ENCODE peak calls at places on chromosomes 11 and 22, in ten cellular contexts. A is spleen; Z is ovary; S is SJSA1; E is uterus; K is thoracic aorta; T is adrenal gland; D is effector memory CD4-positive, alpha-beta T cell; B is heart right ventricle; X is fibroblast of lung. C is an unnamed sample. For H3K27me3, the result is how much of the 10 kb centered on the place peaks cover.

GRCh38 chr22:19393704-19394103 is 37.8 kb downstream of the HIRA start:
- DNase-seq in A (no peak), Z (no peak), S (no peak), E (no peak), K (no peak), T (no peak), D (no peak), B (no peak), X (no peak), C (no peak)

GRCh38 chr22:43241699-43242386 is 54.9 kb upstream of the TTLL12 start:
- DNase-seq in A (no peak), Z (no peak), S (no peak), E (no peak), K (no peak), T (no peak), D (no peak), B (no peak), X (no peak), C (no peak)

GRCh38 chr22:18076060-18076497 is 1.7 kb upstream of the PEX26 start:
- DNase-seq in A (no peak), Z (peak), S (peak), E (peak), K (no peak), T (peak), D (no peak), B (peak), X (peak), C (no peak)

GRCh38 chr11:1041936-1042608 is 5.6 kb upstream of the MUC6 start:
- DNase-seq in A (peak), Z (no peak), S (no peak), E (no peak), K (no peak), T (no peak), D (no peak), B (no peak), X (no peak), C (no peak)

GRCh38 chr22:42261266-42261665 is 9.2 kb downstream of the TCF20 start:
- DNase-seq in A (no peak), Z (no peak), S (no peak), E (no peak), K (no peak), T (no peak), D (no peak), B (no peak), X (peak), C (no peak)

GRCh38 chr11:65323813-65324212 is 9.1 kb downstream of the CDC42EP2 start:
- DNase-seq in A (no peak), Z (no peak), S (no peak), E (no peak), K (no peak), T (no peak), D (no peak), B (no peak), X (no peak), C (no peak)

GRCh38 chr22:30314918-30315317 is 11.8 kb downstream of the TBC1D10A start:
- DNase-seq in A (no peak), Z (no peak), S (peak), E (no peak), K (no peak), T (no peak), D (peak), B (no peak), X (peak), C (no peak)

GRCh38 chr22:45882881-45883810 is 93.8 kb downstream of the WNT7B start:
- DNase-seq in A (peak), Z (peak), S (no peak), E (peak), K (no peak), T (no peak), D (no peak), B (no peak), X (no peak), C (no peak)

GRCh38 chr11:87447606-87448005 is 409.9 kb downstream of the TMEM135 start:
- DNase-seq in A (no peak), Z (no peak), S (no peak), E (no peak), K (no peak), T (no peak), D (no peak), B (no peak), X (no peak), C (no peak)

GRCh38 chr11:61791737-61792309 is 576 bp downstream of the TMEM258 start:
- DNase-seq in A (no peak), Z (peak), S (peak), E (peak), K (peak), T (peak), D (peak), B (peak), X (peak), C (peak)

GRCh38 chr11:61090982-61091372 is 11.3 kb upstream of the CD5 start:
- DNase-seq in A (no peak), Z (no peak), S (no peak), E (peak), K (no peak), T (no peak), D (no peak), B (no peak), X (no peak), C (no peak)

GRCh38 chr11:119977584-119977860 is 160.4 kb downstream of the TRIM29 start:
- DNase-seq in A (no peak), Z (no peak), S (no peak), E (no peak), K (no peak), T (no peak), D (no peak), B (no peak), X (no peak), C (no peak)

GRCh38 chr11:554824-555499 is 5.6 kb downstream of the LMNTD2 start:
- DNase-seq in A (peak), Z (no peak), S (no peak), E (peak), K (no peak), T (no peak), D (peak), B (no peak), X (peak), C (no peak)

GRCh38 chr22:40193429-40194421 is 16.0 kb downstream of the TNRC6B start:
- DNase-seq in A (no peak), Z (peak), S (no peak), E (no peak), K (no peak), T (peak), D (no peak), B (no peak), X (peak), C (no peak)

GRCh38 chr11:84106560-84106959 is 820.4 kb upstream of the CCDC90B start:
- DNase-seq in A (no peak), Z (no peak), S (no peak), E (no peak), K (no peak), T (no peak), D (no peak), B (no peak), X (no peak), C (no peak)

GRCh38 chr11:112961751-112962747 is 829 bp downstream of the NCAM1 start:
- DNase-seq in A (peak), Z (peak), S (peak), E (peak), K (no peak), T (peak), D (no peak), B (peak), X (no peak), C (no peak)

GRCh38 chr11:67002921-67003411 is 20.0 kb upstream of the SYT12 start:
- DNase-seq in A (no peak), Z (no peak), S (no peak), E (no peak), K (no peak), T (no peak), D (no peak), B (no peak), X (no peak), C (no peak)

GRCh38 chr11:67001332-67001731 is 21.6 kb upstream of the SYT12 start:
- DNase-seq in A (no peak), Z (no peak), S (no peak), E (no peak), K (no peak), T (no peak), D (no peak), B (no peak), X (no peak), C (no peak)

GRCh38 chr11:67002297-67002913 is 20.5 kb upstream of the SYT12 start:
- DNase-seq in A (no peak), Z (no peak), S (no peak), E (no peak), K (no peak), T (no peak), D (no peak), B (no peak), X (no peak), C (no peak)

GRCh38 chr11:67010296-67010905 is 12.5 kb upstream of the SYT12 start:
- DNase-seq in A (no peak), Z (no peak), S (no peak), E (no peak), K (no peak), T (no peak), D (no peak), B (no peak), X (no peak), C (no peak)

GRCh38 chr11:67006029-67006884 is 16.7 kb upstream of the SYT12 start:
- DNase-seq in A (no peak), Z (no peak), S (peak), E (no peak), K (no peak), T (peak), D (no peak), B (no peak), X (peak), C (no peak)
- H3K4me3 ChIP-seq in A (no peak), Z (no peak), S (no peak), E (no peak), K (no peak), T (no peak), D (no peak), B (no peak), X (no peak), C (no peak)

GRCh38 chr22:37431811-37432707 is 4.8 kb upstream of the ELFN2 start:
- DNase-seq in A (no peak), Z (no peak), S (peak), E (no peak), K (no peak), T (no peak), D (no peak), B (no peak), X (peak), C (peak)

GRCh38 chr22:37431366-37431765 is 4.1 kb upstream of the ELFN2 start:
- DNase-seq in A (no peak), Z (no peak), S (no peak), E (no peak), K (no peak), T (no peak), D (no peak), B (no peak), X (peak), C (no peak)

GRCh38 chr22:37432708-37433054 is 5.4 kb upstream of the ELFN2 start:
- DNase-seq in A (no peak), Z (no peak), S (no peak), E (no peak), K (no peak), T (no peak), D (no peak), B (no peak), X (no peak), C (no peak)

GRCh38 chr22:37435970-37436603 is 8.8 kb upstream of the ELFN2 start:
- DNase-seq in A (no peak), Z (no peak), S (no peak), E (no peak), K (no peak), T (no peak), D (no peak), B (no peak), X (no peak), C (no peak)

GRCh38 chr22:37433786-37434185 is 6.5 kb upstream of the ELFN2 start:
- DNase-seq in A (no peak), Z (no peak), S (no peak), E (no peak), K (no peak), T (peak), D (no peak), B (no peak), X (peak), C (no peak)
- H3K27me3 ChIP-seq in A (under half), Z (under half), S (under half), E (under half), K (under half), T (under half), D (under half), B (half or more), X (under half), C (under half)

GRCh38 chr11:67303989-67304411 is 670 bp downstream of the SSH3 start:
- DNase-seq in A (peak), Z (peak), S (peak), E (peak), K (no peak), T (peak), D (no peak), B (no peak), X (peak), C (no peak)
- H3K4me3 ChIP-seq in A (peak), Z (peak), S (peak), E (peak), K (peak), T (peak), D (peak), B (peak), X (peak), C (peak)

GRCh38 chr11:134416726-134417125 is 4.7 kb upstream of the B3GAT1 start:
- DNase-seq in A (peak), Z (no peak), S (no peak), E (no peak), K (no peak), T (no peak), D (no peak), B (no peak), X (no peak), C (no peak)
- H3K27me3 ChIP-seq in A (under half), Z (under half), S (under half), E (under half), K (under half), T (under half), D (under half), B (half or more), X (under half), C (under half)

GRCh38 chr22:25682071-25682470 is 59.9 kb upstream of the MYO18B start:
- DNase-seq in A (no peak), Z (no peak), S (no peak), E (no peak), K (no peak), T (no peak), D (no peak), B (no peak), X (no peak), C (no peak)
- H3K4me3 ChIP-seq in A (no peak), Z (no peak), S (no peak), E (no peak), K (no peak), T (no peak), D (no peak), B (no peak), X (no peak), C (no peak)

C was measured in kidney epithelial cell.